ENCODE peak calls at places on chromosomes 1 and 21, in eight cellular contexts. One of them, this sample, is unnamed.

GRCh38 chr1:25501235-25502058 is 42.0 kb upstream of the LDLRAP1 start:
- DNase-seq in ascending aorta: no peak
- DNase-seq in CD4-positive, alpha-beta T cell: no peak
- DNase-seq in tibial nerve: no peak
- DNase-seq in H1: peak
- DNase-seq in mesothelial cell of epicardium: no peak
- DNase-seq in AG09319: no peak
- DNase-seq in progenitor cell of endocrine pancreas: no peak
- DNase-seq in this sample: no peak

GRCh38 chr1:82110366-82111254 is 309.9 kb downstream of the ADGRL2 start:
- DNase-seq in ascending aorta: no peak
- DNase-seq in CD4-positive, alpha-beta T cell: no peak
- DNase-seq in tibial nerve: no peak
- DNase-seq in H1: no peak
- DNase-seq in mesothelial cell of epicardium: no peak
- DNase-seq in AG09319: no peak
- DNase-seq in progenitor cell of endocrine pancreas: no peak
- DNase-seq in this sample: no peak

GRCh38 chr1:156961709-156962108 is 41.3 kb downstream of the LRRC71 start:
- DNase-seq in ascending aorta: no peak
- DNase-seq in CD4-positive, alpha-beta T cell: peak
- DNase-seq in tibial nerve: no peak
- DNase-seq in H1: no peak
- DNase-seq in mesothelial cell of epicardium: no peak
- DNase-seq in AG09319: no peak
- DNase-seq in progenitor cell of endocrine pancreas: no peak
- DNase-seq in this sample: no peak

GRCh38 chr1:91712981-91713841 is 172.7 kb downstream of the TGFBR3 start:
- DNase-seq in ascending aorta: peak
- DNase-seq in CD4-positive, alpha-beta T cell: no peak
- DNase-seq in tibial nerve: peak
- DNase-seq in H1: no peak
- DNase-seq in mesothelial cell of epicardium: no peak
- DNase-seq in AG09319: no peak
- DNase-seq in progenitor cell of endocrine pancreas: no peak
- DNase-seq in this sample: no peak

GRCh38 chr1:167791281-167792209 is 69.8 kb downstream of the MPZL1 start:
- DNase-seq in ascending aorta: no peak
- DNase-seq in CD4-positive, alpha-beta T cell: no peak
- DNase-seq in tibial nerve: peak
- DNase-seq in H1: no peak
- DNase-seq in mesothelial cell of epicardium: no peak
- DNase-seq in AG09319: peak
- DNase-seq in progenitor cell of endocrine pancreas: no peak
- DNase-seq in this sample: no peak

GRCh38 chr1:8083739-8084484 is 57.8 kb upstream of the ERRFI1 start:
- DNase-seq in ascending aorta: no peak
- DNase-seq in CD4-positive, alpha-beta T cell: no peak
- DNase-seq in tibial nerve: no peak
- DNase-seq in H1: no peak
- DNase-seq in mesothelial cell of epicardium: no peak
- DNase-seq in AG09319: no peak
- DNase-seq in progenitor cell of endocrine pancreas: no peak
- DNase-seq in this sample: no peak

GRCh38 chr1:216820345-216820744 is 97.1 kb upstream of the ESRRG start:
- DNase-seq in ascending aorta: no peak
- DNase-seq in CD4-positive, alpha-beta T cell: no peak
- DNase-seq in tibial nerve: no peak
- DNase-seq in H1: no peak
- DNase-seq in mesothelial cell of epicardium: no peak
- DNase-seq in AG09319: no peak
- DNase-seq in progenitor cell of endocrine pancreas: no peak
- DNase-seq in this sample: no peak

GRCh38 chr21:42617476-42617875 is 35.9 kb upstream of the PDE9A start:
- DNase-seq in ascending aorta: no peak
- DNase-seq in CD4-positive, alpha-beta T cell: no peak
- DNase-seq in tibial nerve: no peak
- DNase-seq in H1: no peak
- DNase-seq in mesothelial cell of epicardium: no peak
- DNase-seq in AG09319: no peak
- DNase-seq in progenitor cell of endocrine pancreas: no peak
- DNase-seq in this sample: no peak

GRCh38 chr21:39610705-39611104 is 2.0 kb upstream of the B3GALT5 start:
- DNase-seq in ascending aorta: no peak
- DNase-seq in CD4-positive, alpha-beta T cell: no peak
- DNase-seq in tibial nerve: no peak
- DNase-seq in H1: peak
- DNase-seq in mesothelial cell of epicardium: no peak
- DNase-seq in AG09319: no peak
- DNase-seq in progenitor cell of endocrine pancreas: no peak
- DNase-seq in this sample: no peak

GRCh38 chr1:244054247-244054923 is 3.3 kb downstream of the ZBTB18 start:
- DNase-seq in ascending aorta: no peak
- DNase-seq in CD4-positive, alpha-beta T cell: no peak
- DNase-seq in tibial nerve: no peak
- DNase-seq in H1: no peak
- DNase-seq in mesothelial cell of epicardium: no peak
- DNase-seq in AG09319: no peak
- DNase-seq in progenitor cell of endocrine pancreas: no peak
- DNase-seq in this sample: no peak

GRCh38 chr1:204104331-204105222 is 31.7 kb downstream of the SOX13 start:
- DNase-seq in ascending aorta: no peak
- DNase-seq in CD4-positive, alpha-beta T cell: no peak
- DNase-seq in tibial nerve: no peak
- DNase-seq in H1: no peak
- DNase-seq in mesothelial cell of epicardium: no peak
- DNase-seq in AG09319: no peak
- DNase-seq in progenitor cell of endocrine pancreas: no peak
- DNase-seq in this sample: no peak

GRCh38 chr21:42003051-42003461 is 7.1 kb downstream of the ZBTB21 start:
- DNase-seq in ascending aorta: no peak
- DNase-seq in CD4-positive, alpha-beta T cell: no peak
- DNase-seq in tibial nerve: no peak
- DNase-seq in H1: no peak
- DNase-seq in mesothelial cell of epicardium: no peak
- DNase-seq in AG09319: no peak
- DNase-seq in progenitor cell of endocrine pancreas: no peak
- DNase-seq in this sample: no peak

GRCh38 chr1:33220701-33221384 is 35.4 kb upstream of the ZNF362 start:
- DNase-seq in ascending aorta: no peak
- DNase-seq in CD4-positive, alpha-beta T cell: no peak
- DNase-seq in tibial nerve: peak
- DNase-seq in H1: no peak
- DNase-seq in mesothelial cell of epicardium: no peak
- DNase-seq in AG09319: no peak
- DNase-seq in progenitor cell of endocrine pancreas: no peak
- DNase-seq in this sample: no peak

GRCh38 chr1:59687081-59687480 is 127.7 kb upstream of the HOOK1 start:
- DNase-seq in ascending aorta: no peak
- DNase-seq in CD4-positive, alpha-beta T cell: no peak
- DNase-seq in tibial nerve: no peak
- DNase-seq in H1: no peak
- DNase-seq in mesothelial cell of epicardium: no peak
- DNase-seq in AG09319: no peak
- DNase-seq in progenitor cell of endocrine pancreas: no peak
- DNase-seq in this sample: no peak

GRCh38 chr1:17755120-17755519 is at the start of gene ACTL8:
- DNase-seq in ascending aorta: no peak
- DNase-seq in CD4-positive, alpha-beta T cell: no peak
- DNase-seq in tibial nerve: no peak
- DNase-seq in H1: no peak
- DNase-seq in mesothelial cell of epicardium: no peak
- DNase-seq in AG09319: no peak
- DNase-seq in progenitor cell of endocrine pancreas: no peak
- DNase-seq in this sample: no peak
- TF ChIP-seq CTCF in ascending aorta: no peak
- TF ChIP-seq CTCF in CD4-positive, alpha-beta T cell: no peak
- TF ChIP-seq CTCF in tibial nerve: no peak
- TF ChIP-seq CTCF in H1: peak
- TF ChIP-seq CTCF in mesothelial cell of epicardium: no peak
- TF ChIP-seq CTCF in AG09319: peak
- TF ChIP-seq CTCF in progenitor cell of endocrine pancreas: peak
- TF ChIP-seq CTCF in this sample: peak

DNA sequence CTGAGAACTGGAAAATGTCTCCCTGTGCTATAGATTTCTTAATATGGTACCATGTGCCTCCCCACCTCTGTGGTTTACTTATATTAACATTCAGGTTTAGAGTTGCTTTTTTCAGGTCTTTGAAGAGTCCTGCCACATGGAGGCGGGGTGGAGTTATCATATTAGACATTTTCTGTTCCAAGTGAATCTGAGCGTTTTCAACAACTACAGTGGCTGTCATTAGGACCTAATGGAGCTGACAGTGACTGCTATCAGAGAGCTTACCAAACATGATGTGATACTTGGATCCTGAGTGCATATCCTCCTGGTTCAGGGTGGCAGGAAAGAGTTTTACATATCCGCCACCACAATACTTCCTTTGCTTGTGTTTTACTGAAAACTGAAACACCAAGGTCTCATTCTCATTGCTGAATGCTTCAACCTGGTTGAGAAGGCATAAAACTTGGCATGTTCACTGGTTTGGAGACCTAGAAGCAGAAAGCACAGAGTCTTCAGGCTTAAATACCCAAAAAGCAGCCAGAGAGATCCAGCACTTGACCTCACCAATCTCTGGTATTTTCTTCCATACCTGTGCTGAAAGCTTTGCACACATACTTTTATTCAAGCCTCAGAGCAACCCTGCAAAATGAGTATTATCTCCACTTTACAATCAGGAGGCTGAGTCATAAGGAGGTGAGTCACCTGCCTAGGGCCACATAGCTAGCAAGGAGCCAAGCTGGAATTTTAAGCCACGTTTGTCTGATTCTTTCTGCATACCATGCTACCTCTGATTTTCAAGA is 47.4 kb upstream of the OSBPL9 start:
- DNase-seq in ascending aorta: no peak
- DNase-seq in CD4-positive, alpha-beta T cell: no peak
- DNase-seq in tibial nerve: no peak
- DNase-seq in H1: no peak
- DNase-seq in mesothelial cell of epicardium: no peak
- DNase-seq in AG09319: no peak
- DNase-seq in progenitor cell of endocrine pancreas: no peak
- DNase-seq in this sample: no peak
- TF ChIP-seq CTCF in ascending aorta: no peak
- TF ChIP-seq CTCF in CD4-positive, alpha-beta T cell: no peak
- TF ChIP-seq CTCF in tibial nerve: no peak
- TF ChIP-seq CTCF in H1: no peak
- TF ChIP-seq CTCF in mesothelial cell of epicardium: no peak
- TF ChIP-seq CTCF in AG09319: peak
- TF ChIP-seq CTCF in progenitor cell of endocrine pancreas: no peak
- TF ChIP-seq CTCF in this sample: no peak

GRCh38 chr21:36163780-36164426 is 7.3 kb downstream of the DOP1B start:
- DNase-seq in ascending aorta: no peak
- DNase-seq in CD4-positive, alpha-beta T cell: no peak
- DNase-seq in tibial nerve: no peak
- DNase-seq in H1: no peak
- DNase-seq in mesothelial cell of epicardium: no peak
- DNase-seq in AG09319: no peak
- DNase-seq in progenitor cell of endocrine pancreas: no peak
- DNase-seq in this sample: no peak

GRCh38 chr21:36159356-36159921 is 2.8 kb downstream of the DOP1B start:
- DNase-seq in ascending aorta: no peak
- DNase-seq in CD4-positive, alpha-beta T cell: no peak
- DNase-seq in tibial nerve: no peak
- DNase-seq in H1: no peak
- DNase-seq in mesothelial cell of epicardium: no peak
- DNase-seq in AG09319: no peak
- DNase-seq in progenitor cell of endocrine pancreas: no peak
- DNase-seq in this sample: no peak

GRCh38 chr21:36162631-36163030 is 6.0 kb downstream of the DOP1B start:
- DNase-seq in ascending aorta: no peak
- DNase-seq in CD4-positive, alpha-beta T cell: no peak
- DNase-seq in tibial nerve: no peak
- DNase-seq in H1: no peak
- DNase-seq in mesothelial cell of epicardium: no peak
- DNase-seq in AG09319: no peak
- DNase-seq in progenitor cell of endocrine pancreas: no peak
- DNase-seq in this sample: no peak

GRCh38 chr21:36164427-36164784 is 7.8 kb downstream of the DOP1B start:
- DNase-seq in ascending aorta: no peak
- DNase-seq in CD4-positive, alpha-beta T cell: no peak
- DNase-seq in tibial nerve: no peak
- DNase-seq in H1: no peak
- DNase-seq in mesothelial cell of epicardium: no peak
- DNase-seq in AG09319: no peak
- DNase-seq in progenitor cell of endocrine pancreas: no peak
- DNase-seq in this sample: no peak

DNA sequence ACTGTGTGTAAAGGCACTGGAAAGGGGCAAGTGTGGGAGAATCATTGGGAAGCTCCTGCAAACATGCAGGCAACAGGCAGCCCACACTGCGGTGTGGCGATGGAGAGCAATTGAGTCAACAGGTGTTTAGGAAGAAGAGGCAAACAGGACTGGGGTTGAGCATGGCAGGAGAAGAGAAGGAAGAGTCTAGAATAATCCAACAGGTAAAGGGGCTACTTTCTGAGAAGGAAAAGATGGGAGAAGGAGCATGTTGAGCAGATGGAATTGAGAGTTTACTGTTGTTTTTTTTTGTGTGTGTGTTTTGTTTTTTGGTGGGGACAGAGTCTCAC is 4.2 kb downstream of the DOP1B start:
- DNase-seq in ascending aorta: no peak
- DNase-seq in CD4-positive, alpha-beta T cell: no peak
- DNase-seq in tibial nerve: no peak
- DNase-seq in H1: no peak
- DNase-seq in mesothelial cell of epicardium: no peak
- DNase-seq in AG09319: no peak
- DNase-seq in progenitor cell of endocrine pancreas: no peak
- DNase-seq in this sample: no peak
- TF ChIP-seq CTCF in ascending aorta: no peak
- TF ChIP-seq CTCF in CD4-positive, alpha-beta T cell: no peak
- TF ChIP-seq CTCF in tibial nerve: no peak
- TF ChIP-seq CTCF in H1: no peak
- TF ChIP-seq CTCF in mesothelial cell of epicardium: no peak
- TF ChIP-seq CTCF in AG09319: no peak
- TF ChIP-seq CTCF in progenitor cell of endocrine pancreas: no peak
- TF ChIP-seq CTCF in this sample: no peak

DNA sequence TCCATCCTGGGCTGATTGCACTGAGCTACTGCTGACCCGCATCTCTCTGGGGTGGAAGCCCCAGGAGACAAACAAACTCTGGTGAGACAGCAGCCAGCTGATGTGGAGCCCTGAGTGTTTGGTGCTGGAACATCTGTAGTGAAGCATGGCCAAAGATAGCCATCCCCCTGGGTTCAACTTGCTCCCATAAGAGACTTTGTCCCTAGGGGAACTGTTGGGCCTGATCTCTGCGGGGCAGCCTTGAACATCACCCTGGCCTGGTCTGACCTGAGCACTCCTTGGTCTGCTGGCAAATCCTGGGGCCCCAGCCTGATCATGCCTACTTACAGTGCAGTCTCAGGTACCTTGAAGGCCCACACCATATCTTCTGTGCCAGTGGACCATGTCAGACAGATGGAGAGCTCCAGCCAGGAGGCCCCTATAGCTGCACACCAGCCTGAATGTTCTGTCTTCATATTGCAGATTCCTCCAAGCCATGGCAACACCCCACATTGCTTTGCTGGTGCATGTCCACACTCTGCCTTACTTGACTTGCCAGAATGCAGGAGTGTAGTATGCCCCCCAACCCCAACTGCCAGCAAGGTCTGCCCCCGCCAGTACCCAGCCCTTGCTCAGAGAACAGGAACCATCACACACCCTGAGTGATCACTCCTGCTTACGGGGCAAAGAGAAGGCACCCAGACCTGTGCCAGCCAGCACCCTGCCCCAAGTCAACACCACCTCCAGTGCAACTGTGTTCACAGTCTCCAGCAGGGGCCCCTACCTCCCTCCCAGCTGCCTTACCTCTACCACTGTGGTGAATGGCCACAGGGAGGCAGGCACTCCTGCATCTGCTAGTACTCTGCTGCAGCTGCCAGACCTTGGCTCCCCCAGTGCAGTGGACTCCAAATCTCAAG is 690.5 kb upstream of the NR5A2 start:
- DNase-seq in ascending aorta: no peak
- DNase-seq in CD4-positive, alpha-beta T cell: no peak
- DNase-seq in tibial nerve: no peak
- DNase-seq in H1: peak
- DNase-seq in mesothelial cell of epicardium: no peak
- DNase-seq in AG09319: no peak
- DNase-seq in progenitor cell of endocrine pancreas: no peak
- DNase-seq in this sample: no peak
- TF ChIP-seq CTCF in ascending aorta: no peak
- TF ChIP-seq CTCF in CD4-positive, alpha-beta T cell: no peak
- TF ChIP-seq CTCF in tibial nerve: no peak
- TF ChIP-seq CTCF in H1: peak
- TF ChIP-seq CTCF in mesothelial cell of epicardium: no peak
- TF ChIP-seq CTCF in AG09319: no peak
- TF ChIP-seq CTCF in progenitor cell of endocrine pancreas: no peak
- TF ChIP-seq CTCF in this sample: no peak